ENCODE peak calls at places on chromosome 7, in five cellular contexts. F, G, E, H and O are unnamed samples.

GRCh38 chr7:2034291-2035201 is 198.2 kb downstream of the MAD1L1 start:
- DNase-seq in F (no peak), G (no peak), E (no peak), H (no peak), O (no peak)

GRCh38 chr7:99557940-99558305 is 519 bp upstream of the ZNF655 start:
- DNase-seq in F (no peak), G (peak; percentile 27), E (no peak), H (no peak), O (no peak)

GRCh38 chr7:157972914-157973313 is 614.7 kb downstream of the PTPRN2 start:
- DNase-seq in F (no peak), G (no peak), E (no peak), H (no peak), O (no peak)

GRCh38 chr7:137983308-137984008 is 18.4 kb downstream of the CREB3L2 start:
- DNase-seq in F (no peak), G (no peak), E (no peak), H (no peak), O (no peak)

GRCh38 chr7:873367-874002 is 2.9 kb upstream of the GET4 start:
- DNase-seq in F (peak; percentile 55), G (peak; percentile 84), E (peak; percentile 75), H (peak; percentile 72), O (peak; percentile 86)

GRCh38 chr7:18535811-18536413 is 40.4 kb downstream of the HDAC9 start:
- DNase-seq in F (no peak), G (no peak), E (no peak), H (no peak), O (no peak)

GRCh38 chr7:18345641-18346234 is 149.8 kb upstream of the HDAC9 start:
- DNase-seq in F (no peak), G (peak; percentile 82), E (no peak), H (peak; percentile 46), O (peak; percentile 57)

GRCh38 chr7:41224063-41224763 is 478.7 kb downstream of the INHBA start:
- DNase-seq in F (no peak), G (no peak), E (no peak), H (peak; percentile 51), O (peak; percentile 60)

GRCh38 chr7:152464312-152465117 is 28.7 kb upstream of the KMT2C start:
- DNase-seq in F (peak; percentile 60), G (peak; percentile 68), E (peak; percentile 91), H (peak; percentile 39), O (peak; percentile 39)

GRCh38 chr7:26534649-26535482 is 243.2 kb downstream of the SNX10 start:
- DNase-seq in F (no peak), G (no peak), E (no peak), H (no peak), O (no peak)

GRCh38 chr7:125125315-125125714 is 195.7 kb upstream of the POT1 start:
- DNase-seq in F (no peak), G (no peak), E (no peak), H (no peak), O (no peak)

GRCh38 chr7:12769464-12769863 is 82.0 kb downstream of the ARL4A start:
- DNase-seq in F (no peak), G (no peak), E (no peak), H (no peak), O (no peak)

GRCh38 chr7:81449105-81449504 is 320.7 kb downstream of the HGF start:
- DNase-seq in F (no peak), G (no peak), E (no peak), H (no peak), O (no peak)

GRCh38 chr7:7563813-7564212 is 2.9 kb upstream of the MIOS start:
- DNase-seq in F (no peak), G (no peak), E (no peak), H (no peak), O (no peak)

GRCh38 chr7:22855049-22855392 is 32.4 kb upstream of the TOMM7 start:
- DNase-seq in F (no peak), G (no peak), E (no peak), H (no peak), O (no peak)

GRCh38 chr7:33841658-33842057 is 63.7 kb upstream of the BMPER start:
- DNase-seq in F (no peak), G (no peak), E (no peak), H (no peak), O (no peak)

GRCh38 chr7:105760549-105761447 is 115.6 kb downstream of the ATXN7L1 start:
- DNase-seq in F (no peak), G (no peak), E (no peak), H (no peak), O (no peak)